ENCODE peak calls at places on chromosomes 13 and 19, in ten cellular contexts. S is dorsolateral prefrontal cortex, R is lower leg skin, F is WTC11, A is lung, Q is HFFc6, M is PC-3, O is transverse colon, Y is mesothelial cell of epicardium, E is AG09309. G is an unnamed sample.

GRCh38 chr13:93304134-93304533 is 77.5 kb downstream of the GPC6 start:
- DNase-seq in Q (no peak), F (no peak), E (no peak), M (no peak), Y (no peak), A (no peak), O (no peak), S (no peak), R (no peak), G (no peak)

GRCh38 chr13:101916758-101917474 is 464.4 kb downstream of the ITGBL1 start:
- DNase-seq in A (no peak), S (peak; percentile 40), Y (no peak), E (no peak), F (peak; percentile 19), O (no peak), Q (no peak), M (no peak), R (no peak), G (no peak)

GRCh38 chr13:24540236-24541126 is 27.9 kb upstream of the PARP4 start:
- DNase-seq in R (no peak), A (no peak), O (no peak), F (peak; percentile 78), S (no peak), Y (no peak), E (no peak), M (no peak), Q (no peak), G (no peak)

GRCh38 chr13:46184277-46184699 is 2.3 kb upstream of the LCP1 start:
- DNase-seq in R (no peak), O (peak; percentile 52), S (no peak), M (peak; percentile 43), A (no peak), Q (no peak), E (no peak), Y (no peak), F (peak; percentile 72), G (peak; percentile 61)

GRCh38 chr13:95452376-95452775 is 100.1 kb upstream of the CLDN10 start:
- DNase-seq in M (peak; percentile 48), Q (no peak), S (no peak), Y (no peak), R (no peak), E (no peak), A (no peak), O (no peak), F (no peak), G (no peak)

GRCh38 chr19:919157-920050 is 2.3 kb downstream of the KISS1R start:
- DNase-seq in F (peak; percentile 59), S (no peak), E (no peak), Q (no peak), O (no peak), A (no peak), R (no peak), Y (no peak), M (peak; percentile 38), G (peak; percentile 56)

GRCh38 chr19:17073869-17074627 is 1.2 kb downstream of the HAUS8 start:
- DNase-seq in Y (no peak), E (no peak), M (no peak), O (peak; percentile 42), F (no peak), S (no peak), A (no peak), Q (no peak), R (no peak), G (peak; percentile 28)

GRCh38 chr13:59750860-59751259 is 412.9 kb downstream of the DIAPH3 start:
- DNase-seq in Q (peak; percentile 65), A (no peak), S (peak; percentile 72), R (no peak), M (no peak), F (peak; percentile 49), Y (peak; percentile 50), O (no peak), E (peak; percentile 58), G (no peak)

GRCh38 chr19:18520848-18521691 is 800 bp downstream of the ELL start:
- DNase-seq in O (peak; percentile 78), R (peak; percentile 41), Y (peak; percentile 45), Q (no peak), M (no peak), A (peak; percentile 53), S (no peak), E (no peak), F (peak; percentile 42), G (peak; percentile 54)

GRCh38 chr19:18523841-18524240 is 2.0 kb upstream of the ELL start:
- DNase-seq in E (no peak), Q (no peak), F (peak; percentile 40), A (no peak), Y (no peak), R (no peak), S (no peak), M (no peak), O (no peak), G (no peak)

GRCh38 chr19:18521692-18522123 is at the start of gene ELL:
- DNase-seq in F (no peak), Y (no peak), M (no peak), A (no peak), R (no peak), E (no peak), O (no peak), S (no peak), Q (no peak), G (no peak)

GRCh38 chr19:18519962-18520847 is 1.7 kb downstream of the ELL start:
- DNase-seq in Q (peak; percentile 75), F (peak; percentile 67), R (peak; percentile 71), Y (peak; percentile 62), S (no peak), E (no peak), O (peak; percentile 83), A (peak; percentile 74), M (peak; percentile 90), G (peak; percentile 38)

GRCh38 chr19:18522124-18522861 is 423 bp upstream of the ELL start:
- DNase-seq in F (peak; percentile 100), A (peak; percentile 100), E (peak; percentile 99), R (peak; percentile 100), Q (peak; percentile 100), S (peak; percentile 100), Y (peak; percentile 100), O (peak; percentile 100), M (peak; percentile 100), G (peak; percentile 100)
- TF ChIP-seq CTCF in F (no peak), A (peak; percentile 2), E (no peak), R (no peak), Q (no peak), S (peak; percentile 22), Y (no peak), O (no peak), M (no peak), G (no peak)

GRCh38 chr19:36051637-36052036 is 2.4 kb downstream of the THAP8 start:
- DNase-seq in A (no peak), S (no peak), E (no peak), O (no peak), Y (no peak), F (peak; percentile 48), R (no peak), M (no peak), Q (no peak), G (no peak)

GRCh38 chr19:36051236-36051635 is 2.8 kb downstream of the THAP8 start:
- DNase-seq in S (no peak), A (no peak), O (no peak), Y (no peak), M (no peak), R (no peak), F (peak; percentile 73), Q (no peak), E (no peak), G (no peak)

GRCh38 chr19:36054119-36054732 is at the start of gene THAP8:
- DNase-seq in E (peak; percentile 95), O (peak; percentile 100), F (peak; percentile 98), Y (peak; percentile 99), R (peak; percentile 100), S (peak; percentile 98), Q (peak; percentile 99), M (peak; percentile 95), A (peak; percentile 100), G (peak; percentile 98)

GRCh38 chr19:36058481-36059179 is 3.9 kb downstream of the WDR62 start:
- DNase-seq in Q (no peak), M (no peak), E (no peak), R (no peak), F (no peak), O (no peak), Y (no peak), A (no peak), S (no peak), G (no peak)

DNA sequence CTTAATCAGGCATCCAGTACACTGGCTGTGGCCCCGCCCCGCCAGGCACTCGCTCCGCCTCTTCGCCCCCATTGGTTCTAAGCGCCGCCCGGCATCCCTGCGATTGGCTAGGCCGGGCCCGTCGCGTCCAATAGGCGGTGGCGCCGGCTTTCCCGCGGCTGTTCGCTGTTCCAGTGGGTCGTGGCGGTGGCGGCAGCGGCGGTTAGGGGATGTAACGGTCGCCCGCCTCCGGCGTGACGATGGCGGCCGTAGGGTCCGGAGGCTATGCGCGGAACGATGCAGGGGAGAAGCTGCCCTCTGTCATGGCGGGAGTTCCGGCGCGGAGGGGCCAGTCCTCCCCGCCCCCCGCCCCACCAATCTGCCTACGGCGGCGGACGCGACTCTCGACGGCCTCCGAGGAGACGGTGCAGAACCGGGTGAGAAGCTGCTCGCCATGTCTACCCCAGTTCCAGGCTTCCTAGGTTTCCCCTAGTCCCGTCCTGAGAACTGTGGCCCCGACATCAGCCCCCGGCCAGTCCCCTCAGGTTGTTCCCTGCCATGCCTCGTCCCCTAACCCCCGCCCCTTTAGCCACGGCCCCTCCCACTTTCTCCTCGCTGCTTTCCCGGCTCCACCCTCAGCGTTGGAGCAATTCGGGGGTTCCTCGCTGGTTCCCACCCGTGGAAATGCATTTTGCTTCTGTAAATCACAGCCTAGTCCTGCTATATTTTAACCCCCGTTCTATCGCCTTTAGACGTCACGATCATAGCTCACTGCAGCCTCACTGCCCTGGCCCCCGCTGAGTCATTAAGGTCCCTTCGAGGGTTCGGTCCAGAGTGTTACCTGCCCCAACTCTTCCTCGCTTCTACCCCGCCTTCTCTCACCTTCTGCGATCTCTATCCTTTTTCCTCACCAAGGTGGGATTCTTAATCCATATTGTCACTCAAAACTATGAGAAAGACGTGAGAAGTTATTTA is at the start of gene WDR62:
- DNase-seq in S (peak; percentile 97), E (no peak), Q (peak; percentile 86), M (peak; percentile 84), R (peak; percentile 90), A (peak; percentile 91), Y (peak; percentile 98), F (peak; percentile 97), O (peak; percentile 94), G (peak; percentile 94)
- TF ChIP-seq CTCF in S (no peak), E (no peak), Q (peak; percentile 42), M (no peak), R (no peak), A (no peak), Y (no peak), F (no peak), O (no peak), G (no peak)

DNA sequence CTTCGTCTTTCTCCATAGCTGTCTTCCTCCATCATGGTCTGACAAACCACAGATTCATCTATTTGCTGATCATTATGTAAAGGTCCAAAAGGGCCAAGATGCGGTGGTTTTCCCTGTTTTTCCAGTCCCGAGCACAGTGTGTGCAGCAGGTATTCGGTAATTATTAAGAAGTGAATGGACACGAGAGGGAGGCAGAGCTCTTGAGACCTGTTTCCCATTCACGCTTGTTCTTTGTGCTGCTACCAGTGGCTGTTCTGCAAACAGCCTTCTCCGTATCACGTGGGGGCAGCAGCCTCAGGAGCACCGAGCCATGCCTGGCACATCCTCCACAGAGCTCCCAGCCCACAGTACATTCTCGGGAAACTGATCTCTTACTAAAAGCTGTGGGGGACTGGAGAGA is 50.3 kb downstream of the CCDC70 start:
- DNase-seq in Q (no peak), M (peak; percentile 52), O (no peak), E (no peak), F (no peak), A (no peak), S (peak; percentile 71), Y (no peak), R (no peak), G (no peak)
- TF ChIP-seq CTCF in Q (no peak), M (peak; percentile 44), O (no peak), E (no peak), F (no peak), A (no peak), S (peak; percentile 50), Y (no peak), R (no peak), G (no peak)

DNA sequence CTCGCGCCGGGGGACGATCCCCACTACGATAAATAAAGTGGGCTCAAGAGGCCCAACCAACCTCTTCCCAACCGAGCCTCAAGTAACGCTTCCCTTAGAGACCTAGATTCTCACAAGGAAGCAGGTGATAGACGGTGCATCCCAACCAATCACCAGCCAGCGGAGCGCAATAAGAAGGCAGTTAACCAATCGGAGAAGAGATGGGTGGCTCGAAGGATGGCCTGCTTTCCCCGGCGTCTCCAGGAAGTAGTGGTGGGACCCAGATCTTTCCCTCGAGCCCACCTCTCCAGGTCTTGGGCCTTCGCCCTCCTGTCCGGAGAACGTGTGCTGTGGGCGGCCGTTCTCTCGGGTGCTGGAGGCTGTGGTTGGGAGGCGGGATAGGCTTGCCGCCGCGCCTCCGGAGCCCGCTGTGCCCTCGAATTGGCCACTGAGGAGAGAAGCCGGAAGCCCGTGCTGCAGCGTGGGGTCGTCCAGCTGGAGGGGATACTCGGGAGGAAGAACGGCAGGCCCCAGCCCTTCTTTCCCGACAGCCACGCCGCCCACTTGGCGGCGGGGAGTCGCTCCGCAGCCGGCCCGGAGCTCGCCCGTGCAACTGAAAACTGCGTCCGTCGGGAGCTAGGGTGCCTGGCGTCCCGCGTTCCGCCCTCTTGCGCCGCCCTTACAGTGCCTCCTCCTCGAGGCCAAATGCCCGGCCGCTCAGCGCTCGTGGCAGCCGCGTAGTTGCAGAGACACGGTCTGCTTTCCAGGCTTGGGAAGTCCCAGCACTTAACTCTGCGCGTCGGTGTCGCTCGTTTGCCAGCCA is at the start of gene RNF6:
- DNase-seq in O (peak; percentile 94), M (peak; percentile 94), F (peak; percentile 86), A (peak; percentile 96), Y (peak; percentile 91), E (peak; percentile 98), Q (peak; percentile 98), S (peak; percentile 92), R (peak; percentile 97), G (peak; percentile 87)
- TF ChIP-seq CTCF in O (no peak), M (no peak), F (no peak), A (no peak), Y (no peak), E (no peak), Q (peak; percentile 32), S (peak; percentile 32), R (no peak), G (no peak)